ENCODE peak calls at places on chromosomes 16 and 17, in ten cellular contexts. Z is MM.1S, Q is Panc1, T is astrocyte of the spinal cord, L is stomach, S is fibroblast of the aortic adventitia, V is BE2C, F is left lung, H is OCI-LY7, E is left ventricle myocardium inferior. I is an unnamed sample.

GRCh38 chr17:48642059-48642842 is 16.1 kb upstream of the HOXB9 start:
- DNase-seq in Z (no peak), L (no peak), E (no peak), T (peak), S (no peak), Q (no peak), H (no peak), F (peak), V (no peak), I (no peak)

GRCh38 chr17:36717088-36717487 is 115.7 kb downstream of the MRM1 start:
- DNase-seq in S (no peak), Q (no peak), L (no peak), F (no peak), H (no peak), E (no peak), V (no peak), T (no peak), Z (no peak), I (no peak)

GRCh38 chr17:79702071-79702470 is 28.7 kb upstream of the ENPP7 start:
- DNase-seq in Z (no peak), F (no peak), L (no peak), E (no peak), T (no peak), H (no peak), V (no peak), S (no peak), Q (no peak), I (no peak)

GRCh38 chr16:54489225-54489781 is 202.7 kb upstream of the IRX3 start:
- DNase-seq in H (no peak), Z (no peak), L (peak), V (peak), T (no peak), F (no peak), Q (no peak), S (no peak), E (no peak), I (no peak)

GRCh38 chr17:16442141-16442540 is 26.8 kb downstream of the TRPV2 start:
- DNase-seq in L (no peak), E (no peak), H (no peak), S (peak), T (peak), V (no peak), Z (no peak), Q (no peak), F (no peak), I (no peak)

GRCh38 chr16:28498666-28499065 is 4.2 kb downstream of the APOBR start:
- DNase-seq in E (no peak), Q (no peak), Z (no peak), V (no peak), H (no peak), T (no peak), F (no peak), S (no peak), L (no peak), I (no peak)

GRCh38 chr16:2226245-2226793 is 2.9 kb downstream of the E4F1 start:
- DNase-seq in L (peak), Q (no peak), F (no peak), E (no peak), T (no peak), Z (no peak), S (no peak), H (no peak), V (no peak), I (no peak)

GRCh38 chr16:17939052-17939673 is 397.4 kb downstream of the NPIPA8 start:
- DNase-seq in F (no peak), S (no peak), Q (no peak), V (no peak), L (no peak), H (no peak), T (no peak), Z (peak), E (no peak), I (no peak)

GRCh38 chr17:28953444-28954118 is 2.3 kb upstream of the PHF12 start:
- DNase-seq in V (peak), F (no peak), H (peak), E (no peak), Q (peak), L (peak), S (peak), Z (peak), T (peak), I (no peak)

GRCh38 chr16:67013823-67014640 is 14.9 kb upstream of the CBFB start:
- DNase-seq in Z (peak), V (peak), S (peak), Q (no peak), T (peak), E (peak), F (peak), L (peak), H (peak), I (peak)

GRCh38 chr17:28982191-28982793 is 23.5 kb downstream of the SEZ6 start:
- DNase-seq in E (no peak), Z (peak), T (peak), Q (no peak), V (no peak), H (peak), F (no peak), L (no peak), S (no peak), I (no peak)

GRCh38 chr16:70578035-70578434 is 54.4 kb downstream of the SF3B3 start:
- DNase-seq in H (no peak), V (no peak), Q (no peak), T (no peak), F (no peak), E (no peak), L (no peak), S (no peak), Z (no peak), I (no peak)

GRCh38 chr16:89981414-89981813 is 32.9 kb downstream of the DEF8 start:
- DNase-seq in H (no peak), V (no peak), Q (no peak), E (no peak), T (no peak), Z (no peak), F (peak), L (no peak), S (no peak), I (no peak)

GRCh38 chr17:2094891-2095535 is 40.1 kb downstream of the HIC1 start:
- DNase-seq in L (peak), S (peak), V (peak), E (peak), Z (no peak), Q (no peak), T (peak), H (peak), F (no peak), I (no peak)

GRCh38 chr16:66851166-66851964 is 7.2 kb downstream of the CA7 start:
- DNase-seq in Q (no peak), T (no peak), L (no peak), H (no peak), F (no peak), E (no peak), S (no peak), V (no peak), Z (no peak), I (no peak)

GRCh38 chr17:49054342-49055092 is 57.3 kb downstream of the IGF2BP1 start:
- DNase-seq in Z (no peak), F (no peak), S (no peak), H (no peak), V (no peak), Q (no peak), L (no peak), T (no peak), E (no peak), I (no peak)

GRCh38 chr16:14042706-14043105 is 28.4 kb upstream of the MRTFB start:
- DNase-seq in T (no peak), Q (no peak), L (no peak), V (no peak), S (no peak), F (no peak), E (no peak), H (no peak), Z (no peak), I (no peak)

GRCh38 chr16:69894675-69895074 is 56.5 kb upstream of the CLEC18A start:
- DNase-seq in T (no peak), H (no peak), L (peak), F (no peak), V (no peak), Z (no peak), S (no peak), E (no peak), Q (no peak), I (no peak)

GRCh38 chr16:89009343-89010209 is 32.6 kb upstream of the CBFA2T3 start:
- DNase-seq in F (peak), L (no peak), Z (peak), H (peak), T (no peak), E (no peak), V (peak), S (peak), Q (no peak), I (no peak)

GRCh38 chr17:70405492-70406220 is 236.3 kb downstream of the KCNJ2 start:
- DNase-seq in L (no peak), H (no peak), E (no peak), S (peak), Q (peak), F (no peak), T (peak), V (no peak), Z (peak), I (peak)

GRCh38 chr17:21689604-21690003 is 2.7 kb upstream of the KCNJ18 start:
- DNase-seq in E (no peak), L (no peak), S (peak), T (peak), H (no peak), V (no peak), Z (no peak), Q (no peak), F (peak), I (peak)

GRCh38 chr16:3879887-3880564 is 487 bp downstream of the CREBBP start:
- DNase-seq in Z (peak), H (peak), S (peak), L (peak), V (peak), E (peak), F (peak), Q (no peak), T (peak), I (no peak)

GRCh38 chr17:34313164-34313563 is 6.1 kb upstream of the CCL8 start:
- DNase-seq in V (no peak), F (no peak), L (no peak), T (no peak), Z (no peak), E (no peak), H (no peak), S (peak), Q (no peak), I (peak)

GRCh38 chr16:70594569-70594968 is 51.8 kb upstream of the IL34 start:
- DNase-seq in Z (no peak), F (no peak), V (no peak), S (peak), E (peak), H (no peak), L (peak), Q (no peak), T (no peak), I (no peak)

GRCh38 chr16:88633684-88634140 is 4.7 kb upstream of the IL17C start:
- DNase-seq in E (no peak), L (peak), V (peak), Q (no peak), S (peak), T (no peak), F (no peak), H (peak), Z (peak), I (no peak)

GRCh38 chr16:67549240-67549639 is 13.1 kb upstream of the CTCF start:
- DNase-seq in Z (no peak), T (no peak), F (no peak), H (no peak), V (no peak), Q (no peak), S (no peak), L (no peak), E (no peak), I (no peak)

GRCh38 chr17:61492759-61493526 is 40.7 kb downstream of the TBX4 start:
- DNase-seq in S (peak), V (no peak), F (no peak), E (no peak), H (no peak), Q (no peak), L (no peak), T (no peak), Z (no peak), I (no peak)

GRCh38 chr16:70768205-70768580 is 32.8 kb downstream of the VAC14 start:
- DNase-seq in E (no peak), Q (no peak), H (no peak), S (peak), V (no peak), L (no peak), Z (no peak), T (no peak), F (peak), I (no peak)

GRCh38 chr17:42135664-42136653 is 13.4 kb downstream of the HSPB9 start:
- DNase-seq in E (peak), V (no peak), F (peak), Q (peak), S (peak), H (peak), Z (no peak), L (peak), T (peak), I (no peak)

GRCh38 chr17:69250641-69251040 is 22.0 kb upstream of the ABCA10 start:
- DNase-seq in L (no peak), E (no peak), Q (no peak), F (no peak), Z (no peak), T (peak), V (no peak), S (peak), H (no peak), I (no peak)

GRCh38 chr17:69246202-69246601 is 17.6 kb upstream of the ABCA10 start:
- DNase-seq in S (no peak), L (no peak), Q (no peak), E (no peak), Z (no peak), V (no peak), T (no peak), F (no peak), H (no peak), I (no peak)

GRCh38 chr17:69246726-69247375 is 18.2 kb upstream of the ABCA10 start:
- DNase-seq in H (peak), Q (peak), L (no peak), Z (peak), V (no peak), E (no peak), T (peak), S (peak), F (no peak), I (peak)

GRCh38 chr17:69240201-69240600 is 11.6 kb upstream of the ABCA10 start:
- DNase-seq in H (no peak), L (no peak), S (no peak), Z (no peak), E (no peak), F (no peak), T (no peak), V (no peak), Q (no peak), I (no peak)

GRCh38 chr17:69245617-69246016 is 17.0 kb upstream of the ABCA10 start:
- DNase-seq in F (no peak), V (no peak), L (no peak), H (no peak), Z (no peak), S (no peak), Q (no peak), E (no peak), T (no peak), I (no peak)
- H3K4me3 ChIP-seq in F (no peak), V (no peak), L (no peak), H (no peak), Z (no peak), S (no peak), Q (no peak), E (no peak), T (no peak), I (no peak)

GRCh38 chr17:4789951-4790704 is 1.4 kb downstream of the GLTPD2 start:
- DNase-seq in H (peak), L (peak), Z (peak), S (peak), T (peak), F (peak), Q (peak), E (peak), V (peak), I (peak)

GRCh38 chr17:4788807-4789700 is at the start of gene GLTPD2:
- DNase-seq in S (no peak), V (no peak), F (no peak), T (no peak), Z (no peak), E (no peak), Q (no peak), H (no peak), L (no peak), I (no peak)

GRCh38 chr17:4786516-4786915 is 352 bp upstream of the VMO1 start:
- DNase-seq in V (no peak), L (no peak), T (no peak), H (no peak), E (no peak), Q (no peak), Z (no peak), F (no peak), S (peak), I (no peak)

GRCh38 chr17:4789701-4789950 is 862 bp downstream of the GLTPD2 start:
- DNase-seq in T (no peak), L (no peak), E (no peak), Q (no peak), V (no peak), Z (no peak), S (no peak), F (no peak), H (no peak), I (no peak)

DNA sequence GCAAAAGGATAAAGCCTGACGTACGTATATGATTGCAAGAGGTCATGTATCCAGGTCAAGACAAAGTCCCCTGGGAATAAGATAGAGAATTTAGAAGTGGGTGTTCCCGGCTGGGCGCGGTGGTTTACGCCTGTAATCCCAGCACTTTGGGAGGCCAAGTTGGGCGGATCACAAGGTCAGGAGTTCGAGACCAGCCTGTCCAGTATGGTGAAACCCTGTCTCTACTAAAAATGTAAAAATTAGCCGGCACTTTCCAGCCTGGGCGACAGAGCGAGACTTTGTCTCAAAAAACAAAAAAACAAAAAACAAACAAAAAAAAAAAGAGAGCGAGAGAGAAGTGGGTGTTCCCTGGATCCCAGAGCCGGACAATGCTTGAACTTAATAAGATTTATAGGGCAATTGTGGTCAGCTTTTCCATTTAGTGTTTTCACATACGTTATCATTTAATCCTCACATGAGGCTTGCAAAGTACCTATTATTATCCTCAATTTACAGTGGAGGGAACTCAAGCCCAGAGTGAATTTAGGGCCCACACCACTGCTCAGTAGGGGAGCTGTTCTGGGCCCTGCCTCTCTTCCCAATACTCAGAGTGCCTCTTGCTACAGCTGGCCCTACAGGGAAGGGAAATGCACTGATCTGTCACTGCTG is 481 bp upstream of the GLTPD2 start:
- DNase-seq in V (no peak), F (no peak), H (no peak), S (peak), T (no peak), Q (no peak), Z (no peak), L (no peak), E (no peak), I (no peak)
- H3K4me3 ChIP-seq in V (no peak), F (no peak), H (no peak), S (no peak), T (no peak), Q (peak), Z (no peak), L (peak), E (peak), I (no peak)

GRCh38 chr17:57380055-57380356 is 123.7 kb downstream of the MSI2 start:
- DNase-seq in H (no peak), Q (no peak), F (no peak), T (no peak), Z (no peak), V (no peak), E (no peak), L (no peak), S (no peak), I (no peak)
- H3K4me3 ChIP-seq in H (no peak), Q (no peak), F (no peak), T (no peak), Z (no peak), V (no peak), E (no peak), L (no peak), S (no peak), I (no peak)

GRCh38 chr17:9002236-9002609 is 19.1 kb upstream of the NTN1 start:
- DNase-seq in E (no peak), S (no peak), Z (no peak), F (no peak), L (no peak), H (no peak), Q (no peak), V (no peak), T (no peak), I (no peak)
- H3K4me3 ChIP-seq in E (peak), S (no peak), Z (no peak), F (no peak), L (peak), H (no peak), Q (no peak), V (no peak), T (no peak), I (no peak)

DNA sequence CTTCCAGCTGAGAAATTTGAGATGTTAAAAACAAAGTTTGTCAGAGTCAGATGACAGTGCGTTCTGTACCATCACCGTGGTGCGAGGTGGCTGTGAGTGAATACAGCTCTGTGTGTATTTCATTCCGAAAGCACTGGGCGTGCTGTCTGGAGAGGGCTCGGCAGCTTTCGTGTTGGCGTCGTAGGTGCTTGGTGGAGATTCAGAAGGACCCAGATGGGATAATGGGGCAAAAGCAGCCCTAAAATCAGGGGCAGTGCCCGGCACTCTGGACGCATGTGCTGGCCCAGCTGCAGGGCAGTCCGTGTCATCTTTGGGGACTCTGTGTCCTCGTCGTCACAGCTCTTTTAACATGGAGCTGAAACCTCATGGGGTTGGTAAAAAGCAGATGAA is 206.4 kb downstream of the RPTOR start:
- DNase-seq in S (no peak), T (no peak), Z (no peak), H (no peak), E (no peak), Q (no peak), L (no peak), V (no peak), F (no peak), I (no peak)
- H3K4me3 ChIP-seq in S (no peak), T (no peak), Z (no peak), H (no peak), E (no peak), Q (no peak), L (no peak), V (no peak), F (no peak), I (no peak)

DNA sequence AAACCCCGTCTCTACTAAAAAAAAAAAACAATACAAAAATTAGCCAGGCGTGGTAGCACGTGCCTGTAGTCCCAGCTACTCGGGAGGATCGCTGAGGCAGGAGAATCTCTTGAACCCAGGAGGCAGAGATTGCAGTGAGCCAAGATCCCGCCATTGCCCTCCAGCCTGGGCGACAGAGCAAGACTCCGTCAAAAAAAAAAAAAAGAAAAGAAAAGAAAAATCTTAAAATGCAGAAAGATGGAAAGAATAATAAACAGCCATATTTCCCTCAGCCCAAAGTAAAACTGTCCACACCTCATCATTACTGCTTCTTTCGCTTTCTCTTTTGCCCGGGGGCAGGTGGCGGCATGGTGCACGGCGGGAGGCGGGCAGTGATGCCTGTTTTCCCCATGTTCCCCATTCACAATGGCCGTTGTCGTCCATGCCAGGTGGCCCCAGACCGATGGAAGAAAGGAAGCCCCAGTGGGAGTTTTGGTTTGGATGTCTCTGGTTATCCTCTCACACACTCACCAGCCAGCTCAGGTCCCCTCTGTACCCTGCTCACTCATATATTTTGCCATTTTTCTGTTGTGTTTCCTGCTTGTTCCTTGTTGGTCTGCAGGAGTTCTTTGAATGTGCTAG is 37.0 kb upstream of the PEMT start:
- DNase-seq in T (no peak), E (no peak), F (no peak), L (peak), Z (peak), H (peak), S (no peak), V (no peak), Q (no peak), I (no peak)
- H3K4me3 ChIP-seq in T (no peak), E (no peak), F (no peak), L (peak), Z (peak), H (peak), S (peak), V (no peak), Q (peak), I (no peak)

GRCh38 chr17:81400939-81401726 is 5.9 kb downstream of the BAHCC1 start:
- DNase-seq in Z (no peak), V (no peak), H (no peak), T (no peak), E (peak), L (no peak), F (no peak), Q (no peak), S (peak), I (no peak)
- H3K4me3 ChIP-seq in Z (no peak), V (no peak), H (no peak), T (peak), E (peak), L (peak), F (peak), Q (peak), S (peak), I (peak)

GRCh38 chr17:43468746-43469544 is 14.8 kb upstream of the DHX8 start:
- DNase-seq in L (no peak), Q (no peak), Z (no peak), F (no peak), E (no peak), H (no peak), T (peak), S (peak), V (no peak), I (peak)
- H3K4me3 ChIP-seq in L (no peak), Q (no peak), Z (no peak), F (no peak), E (no peak), H (no peak), T (no peak), S (no peak), V (no peak), I (no peak)